ENCODE peak calls at places on chromosomes 5 and 9, in seven cellular contexts. B is GM10248; H is activated T-cell treated with anti-CD3 and anti-CD28 coated beads for 1 hour; I is RPMI7951; O is activated CD8-positive, alpha-beta memory T cell treated with anti-CD3 and anti-CD28 coated beads, Interleukin-2, amount 50 U/mL, for 4 hours; E is colonic mucosa; N is H9. T is an unnamed sample.

GRCh38 chr5:55597014-55597981 is 62.5 kb upstream of the PLPP1 start:
- DNase-seq in B (no peak), I (peak; percentile 82), H (no peak), E (peak; percentile 60), N (no peak), O (no peak), T (no peak)

GRCh38 chr5:177133845-177134652 is 476 bp downstream of the NSD1 start:
- DNase-seq in I (peak; percentile 37), B (no peak), O (peak; percentile 36), H (no peak), N (peak; percentile 75), E (peak; percentile 41), T (peak; percentile 57)

GRCh38 chr5:88883059-88883565 is at the start of gene MEF2C:
- DNase-seq in N (peak; percentile 55), H (no peak), O (no peak), I (peak; percentile 88), B (peak; percentile 61), E (peak; percentile 74), T (peak; percentile 77)

GRCh38 chr5:87268126-87268969 is 665 bp downstream of the RASA1 start:
- DNase-seq in E (peak; percentile 78), H (peak; percentile 52), N (peak; percentile 70), O (peak; percentile 72), B (peak; percentile 68), I (peak; percentile 66), T (peak; percentile 62)

GRCh38 chr9:117400131-117400530 is 14.7 kb downstream of the ASTN2 start:
- DNase-seq in N (no peak), H (no peak), I (no peak), B (no peak), E (no peak), O (no peak), T (no peak)

GRCh38 chr5:5544094-5544663 is 121.7 kb downstream of the ICE1 start:
- DNase-seq in B (no peak), I (no peak), H (no peak), O (no peak), E (no peak), N (no peak), T (no peak)

GRCh38 chr9:3968891-3969290 is 331.0 kb downstream of the GLIS3 start:
- DNase-seq in O (no peak), E (no peak), H (no peak), B (no peak), N (no peak), I (peak; percentile 31), T (no peak)

GRCh38 chr9:100028201-100028784 is 70.5 kb downstream of the ERP44 start:
- DNase-seq in B (peak; percentile 66), I (peak; percentile 70), E (peak; percentile 72), H (peak; percentile 57), O (peak; percentile 69), N (peak; percentile 84), T (peak; percentile 67)

GRCh38 chr5:160847526-160848085 is 4.4 kb downstream of the ATP10B start:
- DNase-seq in B (no peak), I (no peak), H (no peak), N (no peak), E (no peak), O (no peak), T (no peak)

GRCh38 chr5:34037829-34038228 is 5.2 kb downstream of the C1QTNF3 start:
- DNase-seq in B (no peak), H (no peak), O (no peak), E (no peak), N (no peak), I (no peak), T (no peak)

GRCh38 chr5:89733772-89734171 is 675.8 kb downstream of the CETN3 start:
- DNase-seq in B (no peak), N (no peak), H (no peak), O (no peak), I (no peak), E (no peak), T (no peak)

GRCh38 chr5:95379133-95379532 is 12.0 kb upstream of the FAM81B start:
- DNase-seq in E (no peak), N (no peak), B (no peak), O (no peak), I (no peak), H (no peak), T (no peak)

GRCh38 chr9:99169982-99170761 is 51.6 kb downstream of the ALG2 start:
- DNase-seq in N (peak; percentile 72), H (no peak), O (no peak), E (no peak), B (no peak), I (peak; percentile 33), T (no peak)

T was measured in CD14-positive monocyte.